ENCODE peak calls at places on chromosome 22, in eight cellular contexts. M, U, A, C, D, L, X and S are unnamed samples.

GRCh38 chr22:28841111-28841510 is 40.7 kb upstream of the XBP1 start:
- DNase-seq in M (no peak), U (no peak), A (no peak), C (no peak), D (no peak), L (no peak), X (no peak), S (no peak)

GRCh38 chr22:45533731-45534130 is 31.0 kb downstream of the FBLN1 start:
- DNase-seq in M (no peak), U (no peak), A (no peak), C (no peak), D (no peak), L (no peak), X (no peak), S (no peak)

GRCh38 chr22:40224702-40225101 is 47.0 kb downstream of the TNRC6B start:
- DNase-seq in M (no peak), U (no peak), A (no peak), C (no peak), D (no peak), L (peak; percentile 49), X (no peak), S (no peak)

GRCh38 chr22:39183991-39184585 is 31.6 kb upstream of the CBX7 start:
- DNase-seq in M (peak; percentile 81), U (peak; percentile 51), A (no peak), C (no peak), D (no peak), L (peak; percentile 51), X (no peak), S (peak; percentile 22)

GRCh38 chr22:42814215-42814614 is 42.9 kb downstream of the ARFGAP3 start:
- DNase-seq in M (peak; percentile 16), U (no peak), A (no peak), C (no peak), D (no peak), L (no peak), X (no peak), S (peak; percentile 80)

GRCh38 chr22:46584081-46584903 is 35.9 kb upstream of the GRAMD4 start:
- DNase-seq in M (peak; percentile 63), U (no peak), A (no peak), C (no peak), D (no peak), L (peak; percentile 35), X (no peak), S (no peak)

GRCh38 chr22:19800761-19801244 is 40.2 kb downstream of the TBX1 start:
- DNase-seq in M (peak; percentile 49), U (peak; percentile 57), A (no peak), C (no peak), D (no peak), L (peak; percentile 18), X (no peak), S (peak; percentile 29)

GRCh38 chr22:39254789-39255298 is 10.1 kb upstream of the PDGFB start:
- DNase-seq in M (peak; percentile 54), U (no peak), A (no peak), C (no peak), D (no peak), L (peak; percentile 49), X (peak; percentile 45), S (peak; percentile 84)

GRCh38 chr22:19767427-19768380 is 7.1 kb downstream of the TBX1 start:
- DNase-seq in M (no peak), U (no peak), A (no peak), C (no peak), D (no peak), L (no peak), X (no peak), S (no peak)

GRCh38 chr22:46463435-46464227 is 73.8 kb downstream of the CELSR1 start:
- DNase-seq in M (no peak), U (no peak), A (no peak), C (no peak), D (no peak), L (no peak), X (no peak), S (no peak)

GRCh38 chr22:34579519-34579918 is 486.4 kb upstream of the ISX start:
- DNase-seq in M (no peak), U (no peak), A (no peak), C (no peak), D (no peak), L (no peak), X (no peak), S (no peak)

GRCh38 chr22:28956506-28956905 is 73.1 kb downstream of the ZNRF3 start:
- DNase-seq in M (no peak), U (no peak), A (no peak), C (no peak), D (no peak), L (no peak), X (no peak), S (no peak)

GRCh38 chr22:31179345-31179744 is 19.4 kb downstream of the RNF185 start:
- DNase-seq in M (no peak), U (no peak), A (no peak), C (no peak), D (no peak), L (no peak), X (peak; percentile 63), S (no peak)

GRCh38 chr22:19122752-19123492 is 710 bp upstream of the DGCR2 start:
- DNase-seq in M (peak; percentile 38), U (peak; percentile 61), A (no peak), C (no peak), D (no peak), L (no peak), X (no peak), S (no peak)

GRCh38 chr22:29628982-29629381 is 25.5 kb downstream of the NF2 start:
- DNase-seq in M (no peak), U (no peak), A (no peak), C (no peak), D (no peak), L (no peak), X (no peak), S (no peak)

GRCh38 chr22:46292173-46292572 is 4.5 kb upstream of the GTSE1 start:
- DNase-seq in M (no peak), U (no peak), A (no peak), C (no peak), D (no peak), L (no peak), X (no peak), S (no peak)

GRCh38 chr22:20456064-20456721 is 18.6 kb upstream of the SCARF2 start:
- DNase-seq in M (peak; percentile 91), U (peak; percentile 87), A (peak; percentile 60), C (peak; percentile 71), D (peak; percentile 82), L (peak; percentile 79), X (peak; percentile 56), S (peak; percentile 86)

GRCh38 chr22:43714104-43714503 is 98.0 kb downstream of the EFCAB6 start:
- DNase-seq in M (no peak), U (no peak), A (no peak), C (no peak), D (no peak), L (no peak), X (no peak), S (no peak)

GRCh38 chr22:36376265-36376664 is 11.5 kb downstream of the MYH9 start:
- DNase-seq in M (no peak), U (no peak), A (no peak), C (no peak), D (no peak), L (no peak), X (no peak), S (no peak)

GRCh38 chr22:36913431-36914382 is at the start of gene CSF2RB:
- DNase-seq in M (no peak), U (no peak), A (no peak), C (no peak), D (no peak), L (no peak), X (no peak), S (peak; percentile 78)

GRCh38 chr22:24190566-24191208 is 9.4 kb downstream of the SUSD2 start:
- DNase-seq in M (no peak), U (no peak), A (no peak), C (no peak), D (no peak), L (no peak), X (no peak), S (no peak)

GRCh38 chr22:26487996-26488395 is 4.3 kb downstream of the SRRD start:
- DNase-seq in M (peak; percentile 17), U (no peak), A (no peak), C (no peak), D (no peak), L (no peak), X (no peak), S (no peak)

GRCh38 chr22:46425011-46425410 is 89.5 kb downstream of the TRMU start:
- DNase-seq in M (peak; percentile 34), U (no peak), A (no peak), C (no peak), D (no peak), L (peak; percentile 20), X (no peak), S (no peak)

GRCh38 chr22:21632237-21632895 is at the start of gene CCDC116:
- DNase-seq in M (no peak), U (no peak), A (no peak), C (no peak), D (no peak), L (no peak), X (no peak), S (no peak)